ENCODE peak calls at places on chromosomes 16 and 17, in five cellular contexts. One of them, this sample, is unnamed.

GRCh38 chr16:85624646-85625045 is 11.5 kb downstream of the GSE1 start:
- DNase-seq in EL: no peak
- DNase-seq in T-helper 9 cell: no peak
- DNase-seq in iPS DF 19.7: no peak
- DNase-seq in COLO829: no peak
- DNase-seq in this sample: no peak

GRCh38 chr16:15911198-15911597 is 22.8 kb upstream of the CEP20 start:
- DNase-seq in T-helper 9 cell: no peak
- DNase-seq in EL: no peak
- DNase-seq in COLO829: no peak
- DNase-seq in iPS DF 19.7: no peak
- DNase-seq in this sample: no peak

GRCh38 chr16:65621640-65622039 is 499.8 kb upstream of the CDH11 start:
- DNase-seq in COLO829: no peak
- DNase-seq in T-helper 9 cell: no peak
- DNase-seq in iPS DF 19.7: no peak
- DNase-seq in EL: no peak
- DNase-seq in this sample: no peak

GRCh38 chr17:78820122-78820792 is 20.4 kb downstream of the USP36 start:
- DNase-seq in T-helper 9 cell: no peak
- DNase-seq in COLO829: no peak
- DNase-seq in EL: no peak
- DNase-seq in iPS DF 19.7: no peak
- DNase-seq in this sample: no peak

GRCh38 chr17:77476006-77476405 is 335.2 kb downstream of the SEC14L1 start:
- DNase-seq in T-helper 9 cell: no peak
- DNase-seq in iPS DF 19.7: no peak
- DNase-seq in COLO829: no peak
- DNase-seq in EL: no peak
- DNase-seq in this sample: no peak

GRCh38 chr16:84042879-84043485 is 387 bp upstream of the SLC38A8 start:
- DNase-seq in EL: no peak
- DNase-seq in T-helper 9 cell: no peak
- DNase-seq in COLO829: no peak
- DNase-seq in iPS DF 19.7: no peak
- DNase-seq in this sample: no peak

GRCh38 chr17:38435795-38436194 is 7.5 kb downstream of the ARHGAP23 start:
- DNase-seq in EL: no peak
- DNase-seq in COLO829: no peak
- DNase-seq in iPS DF 19.7: no peak
- DNase-seq in T-helper 9 cell: no peak
- DNase-seq in this sample: no peak

GRCh38 chr17:79948918-79949645 is 86.6 kb downstream of the TBC1D16 start:
- DNase-seq in iPS DF 19.7: no peak
- DNase-seq in EL: no peak
- DNase-seq in COLO829: no peak
- DNase-seq in T-helper 9 cell: no peak
- DNase-seq in this sample: no peak

GRCh38 chr16:50696575-50697420 is 3.4 kb downstream of the NOD2 start:
- DNase-seq in COLO829: no peak
- DNase-seq in EL: peak
- DNase-seq in iPS DF 19.7: no peak
- DNase-seq in T-helper 9 cell: peak
- DNase-seq in this sample: no peak

GRCh38 chr17:17196776-17197175 is 9.4 kb downstream of the PLD6 start:
- DNase-seq in iPS DF 19.7: no peak
- DNase-seq in EL: peak
- DNase-seq in COLO829: no peak
- DNase-seq in T-helper 9 cell: no peak
- DNase-seq in this sample: no peak

GRCh38 chr17:50687200-50688066 is 20.3 kb downstream of the ANKRD40 start:
- DNase-seq in COLO829: no peak
- DNase-seq in iPS DF 19.7: no peak
- DNase-seq in EL: no peak
- DNase-seq in T-helper 9 cell: no peak
- DNase-seq in this sample: no peak

GRCh38 chr17:48043171-48043570 is 5.0 kb upstream of the NFE2L1 start:
- DNase-seq in T-helper 9 cell: no peak
- DNase-seq in iPS DF 19.7: no peak
- DNase-seq in COLO829: no peak
- DNase-seq in EL: no peak
- DNase-seq in this sample: no peak

GRCh38 chr17:43020789-43021738 is 1.1 kb downstream of the VAT1 start:
- DNase-seq in COLO829: peak
- DNase-seq in iPS DF 19.7: no peak
- DNase-seq in T-helper 9 cell: peak
- DNase-seq in EL: peak
- DNase-seq in this sample: no peak

GRCh38 chr17:57502696-57503307 is 242.3 kb downstream of the CCDC182 start:
- DNase-seq in COLO829: no peak
- DNase-seq in T-helper 9 cell: no peak
- DNase-seq in iPS DF 19.7: no peak
- DNase-seq in EL: no peak
- DNase-seq in this sample: no peak

GRCh38 chr17:12554251-12554650 is 111.4 kb upstream of the MYOCD start:
- DNase-seq in T-helper 9 cell: no peak
- DNase-seq in COLO829: no peak
- DNase-seq in iPS DF 19.7: no peak
- DNase-seq in EL: no peak
- DNase-seq in this sample: no peak

GRCh38 chr17:59830007-59830630 is 62.6 kb downstream of the TUBD1 start:
- DNase-seq in iPS DF 19.7: no peak
- DNase-seq in T-helper 9 cell: no peak
- DNase-seq in EL: peak
- DNase-seq in COLO829: no peak
- DNase-seq in this sample: no peak

GRCh38 chr17:73343168-73343634 is 31.4 kb upstream of the CDC42EP4 start:
- DNase-seq in EL: peak
- DNase-seq in T-helper 9 cell: no peak
- DNase-seq in iPS DF 19.7: no peak
- DNase-seq in COLO829: peak
- DNase-seq in this sample: peak

GRCh38 chr16:64121473-64121872 is 1000.4 kb downstream of the CDH11 start:
- DNase-seq in EL: peak
- DNase-seq in iPS DF 19.7: no peak
- DNase-seq in COLO829: no peak
- DNase-seq in T-helper 9 cell: no peak
- DNase-seq in this sample: no peak

This sample was measured in NT2/D1.